ENCODE peak calls at places on chromosomes 3 and 15, in four cellular contexts. C is pancreas, B is Calu3, S is fibroblast of the aortic adventitia. O is an unnamed sample.

GRCh38 chr15:80695911-80696651 is 971 bp downstream of the ABHD17C start:
- DNase-seq in C (peak; percentile 36), B (peak; percentile 81), S (peak; percentile 29), O (peak; percentile 60)

GRCh38 chr3:184315871-184316661 is 1.7 kb downstream of the EIF4G1 start:
- DNase-seq in C (peak; percentile 48), B (no peak), S (no peak), O (no peak)

GRCh38 chr15:26157081-26157480 is 294.0 kb upstream of the ATP10A start:
- DNase-seq in C (no peak), B (no peak), S (no peak), O (no peak)

GRCh38 chr3:122754867-122755835 is 38.5 kb downstream of the HSPBAP1 start:
- DNase-seq in C (no peak), B (peak; percentile 32), S (peak; percentile 52), O (no peak)

GRCh38 chr15:40441736-40442531 is 1.2 kb downstream of the BAHD1 start:
- DNase-seq in C (peak; percentile 62), B (no peak), S (no peak), O (peak; percentile 65)

GRCh38 chr15:69395460-69395859 is 18.7 kb upstream of the KIF23 start:
- DNase-seq in C (no peak), B (no peak), S (no peak), O (no peak)

GRCh38 chr3:32841341-32841740 is 23.5 kb downstream of the TRIM71 start:
- DNase-seq in C (no peak), B (no peak), S (no peak), O (no peak)

GRCh38 chr3:42351221-42351620 is 59.2 kb downstream of the LYZL4 start:
- DNase-seq in C (no peak), B (no peak), S (peak; percentile 44), O (no peak)

GRCh38 chr15:70856884-70857546 is 3.1 kb upstream of the LARP6 start:
- DNase-seq in C (no peak), B (peak; percentile 41), S (peak; percentile 100), O (peak; percentile 79)

GRCh38 chr15:57549935-57550334 is 41.8 kb upstream of the MYZAP start:
- DNase-seq in C (no peak), B (no peak), S (no peak), O (no peak)

GRCh38 chr3:154210986-154211385 is 89.8 kb downstream of the ARHGEF26 start:
- DNase-seq in C (no peak), B (no peak), S (no peak), O (no peak)

GRCh38 chr15:46344115-46344749 is 709.4 kb downstream of the SQOR start:
- DNase-seq in C (no peak), B (no peak), S (no peak), O (no peak)

GRCh38 chr3:159764211-159765024 is 224.2 kb upstream of the IL12A start:
- DNase-seq in C (peak; percentile 33), B (no peak), S (peak; percentile 75), O (peak; percentile 53)

GRCh38 chr3:183381179-183381578 is 47.2 kb downstream of the MCF2L2 start:
- DNase-seq in C (no peak), B (no peak), S (peak; percentile 59), O (no peak)

GRCh38 chr3:183845608-183846288 is 20.4 kb upstream of the MAP6D1 start:
- DNase-seq in C (no peak), B (no peak), S (no peak), O (no peak)

GRCh38 chr15:58758141-58758540 is 8.6 kb upstream of the ADAM10 start:
- DNase-seq in C (no peak), B (peak; percentile 33), S (peak; percentile 63), O (no peak)

GRCh38 chr3:31610700-31611275 is 78.1 kb downstream of the STT3B start:
- DNase-seq in C (no peak), B (peak; percentile 17), S (peak; percentile 71), O (no peak)

GRCh38 chr3:32421991-32422859 is 30.6 kb downstream of the CMTM7 start:
- DNase-seq in C (peak; percentile 99), B (peak; percentile 96), S (peak; percentile 93), O (peak; percentile 77)

GRCh38 chr15:68420186-68420684 is 11.7 kb downstream of the ITGA11 start:
- DNase-seq in C (no peak), B (no peak), S (no peak), O (peak; percentile 3)

GRCh38 chr15:51382787-51383186 is 41.3 kb downstream of the GLDN start:
- DNase-seq in C (no peak), B (peak; percentile 62), S (peak; percentile 68), O (no peak)

GRCh38 chr3:155070932-155071387 is 9.2 kb upstream of the MME start:
- DNase-seq in C (no peak), B (no peak), S (peak; percentile 97), O (no peak)

GRCh38 chr3:106836906-106837305 is 540.3 kb upstream of the CCDC54 start:
- DNase-seq in C (no peak), B (no peak), S (peak; percentile 46), O (no peak)

GRCh38 chr15:39581501-39582285 is 814 bp downstream of the THBS1 start:
- DNase-seq in C (peak; percentile 77), B (peak; percentile 67), S (peak; percentile 60), O (peak; percentile 61)

GRCh38 chr15:90221251-90221900 is 12.4 kb downstream of the CIB1 start:
- DNase-seq in C (peak; percentile 85), B (peak; percentile 85), S (peak; percentile 95), O (peak; percentile 82)

GRCh38 chr3:72995337-72995736 is 1.3 kb upstream of the PPP4R2 start:
- DNase-seq in C (peak; percentile 34), B (no peak), S (no peak), O (peak; percentile 50)

GRCh38 chr3:72991522-72991921 is 5.1 kb upstream of the PPP4R2 start:
- DNase-seq in C (no peak), B (no peak), S (no peak), O (no peak)

GRCh38 chr3:72990701-72991395 is 5.8 kb upstream of the PPP4R2 start:
- DNase-seq in C (no peak), B (no peak), S (no peak), O (no peak)

GRCh38 chr3:72996121-72996472 is 514 bp upstream of the PPP4R2 start:
- DNase-seq in C (peak; percentile 34), B (no peak), S (no peak), O (peak; percentile 64)

GRCh38 chr3:72993391-72993790 is 3.2 kb upstream of the PPP4R2 start:
- DNase-seq in C (no peak), B (no peak), S (no peak), O (no peak)
- TF ChIP-seq CTCF in C (no peak), B (no peak), S (no peak), O (no peak)

GRCh38 chr15:43439268-43439667 is 53.7 kb downstream of the TP53BP1 start:
- DNase-seq in C (no peak), B (no peak), S (no peak), O (no peak)
- TF ChIP-seq CTCF in C (no peak), B (no peak), S (no peak), O (no peak)

GRCh38 chr3:8500966-8501365 is 657 bp upstream of the LMCD1 start:
- DNase-seq in C (no peak), B (no peak), S (no peak), O (no peak)

GRCh38 chr3:8500208-8500961 is 1.2 kb upstream of the LMCD1 start:
- DNase-seq in C (no peak), B (peak; percentile 56), S (peak; percentile 71), O (peak; percentile 31)

GRCh38 chr3:8499181-8499611 is 2.4 kb upstream of the LMCD1 start:
- DNase-seq in C (no peak), B (peak; percentile 29), S (no peak), O (no peak)

GRCh38 chr3:8503461-8503860 is 1.8 kb downstream of the LMCD1 start:
- DNase-seq in C (no peak), B (no peak), S (no peak), O (no peak)

DNA sequence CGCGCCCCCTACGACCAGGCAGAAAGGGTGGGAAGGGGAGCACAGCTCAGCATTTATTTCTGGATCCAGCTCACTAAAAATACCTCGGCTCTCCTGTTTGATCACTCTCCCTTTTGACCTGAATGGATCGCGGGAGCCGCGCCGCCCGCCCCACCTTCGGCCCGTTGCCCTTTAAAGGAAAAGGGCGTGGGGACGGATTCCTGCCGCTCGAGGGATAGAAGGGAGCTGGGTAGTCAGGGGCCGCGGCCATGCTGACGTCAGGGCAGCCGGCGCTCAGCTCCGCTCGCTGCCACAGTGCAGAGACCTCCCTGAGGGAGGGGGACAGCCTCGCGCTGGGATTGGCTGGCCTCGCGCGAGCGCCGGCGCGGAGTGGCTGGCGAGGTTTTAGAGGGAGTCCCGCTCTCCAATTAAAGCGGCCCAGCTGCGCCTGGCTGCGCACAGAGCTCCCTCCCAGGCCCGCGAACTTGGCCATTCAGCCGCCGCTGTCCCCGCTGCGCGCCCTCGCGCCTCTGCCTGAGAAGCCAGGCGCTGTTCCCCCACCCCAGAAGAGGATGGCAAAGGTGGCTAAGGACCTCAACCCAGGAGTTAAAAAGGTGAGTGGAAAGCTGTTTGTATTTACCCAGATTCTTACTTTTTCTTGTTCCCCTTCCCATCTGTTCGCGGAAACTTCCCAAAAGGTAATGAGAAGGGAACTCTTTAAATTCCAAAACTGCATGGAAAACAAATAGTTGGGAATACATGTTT is at the start of gene LMCD1:
- DNase-seq in C (peak; percentile 97), B (peak; percentile 95), S (peak; percentile 94), O (peak; percentile 95)
- TF ChIP-seq CTCF in C (no peak), B (no peak), S (peak; percentile 51), O (peak; percentile 22)

GRCh38 chr3:129348734-129349133 is 70.1 kb downstream of the HMCES start:
- DNase-seq in C (no peak), B (no peak), S (no peak), O (no peak)

GRCh38 chr3:129352650-129353588 is 74.2 kb downstream of the HMCES start:
- DNase-seq in C (no peak), B (peak; percentile 45), S (no peak), O (no peak)

GRCh38 chr3:129349791-129350190 is 71.1 kb downstream of the HMCES start:
- DNase-seq in C (no peak), B (no peak), S (no peak), O (no peak)

GRCh38 chr3:129353589-129353941 is 74.9 kb downstream of the EFCAB12 start:
- DNase-seq in C (no peak), B (no peak), S (no peak), O (no peak)

GRCh38 chr3:129352045-129352444 is 73.4 kb downstream of the HMCES start:
- DNase-seq in C (no peak), B (peak; percentile 47), S (no peak), O (no peak)
- TF ChIP-seq CTCF in C (no peak), B (peak; percentile 42), S (no peak), O (no peak)

GRCh38 chr15:75832114-75832513 is 11.1 kb upstream of the UBE2Q2 start:
- DNase-seq in C (no peak), B (no peak), S (no peak), O (no peak)

GRCh38 chr15:75834011-75834410 is 9.2 kb upstream of the UBE2Q2 start:
- DNase-seq in C (no peak), B (no peak), S (no peak), O (no peak)

GRCh38 chr15:75840659-75841058 is 2.6 kb upstream of the UBE2Q2 start:
- DNase-seq in C (no peak), B (no peak), S (peak; percentile 84), O (peak; percentile 35)

GRCh38 chr15:75835990-75836952 is 7.0 kb upstream of the UBE2Q2 start:
- DNase-seq in C (no peak), B (no peak), S (no peak), O (no peak)

DNA sequence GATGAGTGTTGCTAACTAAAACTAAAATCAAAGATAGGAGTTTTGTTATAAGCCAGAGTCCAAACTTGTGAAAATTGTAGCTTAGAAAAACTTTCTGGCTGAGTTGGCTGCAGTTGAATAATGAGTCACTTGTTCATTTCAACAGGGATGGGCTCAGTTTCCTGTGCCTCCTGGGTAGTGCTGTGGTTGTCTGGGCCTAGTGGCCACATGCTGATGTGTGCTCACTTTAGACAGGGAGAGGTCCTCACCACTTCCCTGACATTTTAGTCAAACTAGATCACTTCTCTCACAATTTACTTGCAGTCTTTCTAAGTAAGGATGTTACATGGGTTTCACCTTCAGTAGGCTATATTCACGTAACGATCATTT is 6.3 kb upstream of the UBE2Q2 start:
- DNase-seq in C (no peak), B (peak; percentile 32), S (peak; percentile 83), O (no peak)
- TF ChIP-seq CTCF in C (no peak), B (no peak), S (peak; percentile 10), O (no peak)

O was measured in ovary.